ENCODE peak calls at places on chromosomes 12 and 14, in five cellular contexts. K, O, G, U and Z are unnamed samples.

GRCh38 chr14:61528591-61529021 is 166.7 kb upstream of the HIF1A start:
- DNase-seq in K (peak), O (no peak), G (no peak), U (no peak), Z (no peak)

GRCh38 chr12:23084236-23084995 is 459.4 kb downstream of the ETNK1 start:
- DNase-seq in K (peak), O (no peak), G (no peak), U (no peak), Z (peak)

GRCh38 chr12:1582709-1583050 is 11.7 kb downstream of the FBXL14 start:
- DNase-seq in K (no peak), O (no peak), G (no peak), U (no peak), Z (no peak)

GRCh38 chr12:70661762-70662161 is 24.5 kb upstream of the PTPRB start:
- DNase-seq in K (peak), O (no peak), G (no peak), U (no peak), Z (no peak)

GRCh38 chr14:38505221-38506095 is 249.6 kb upstream of the CLEC14A start:
- DNase-seq in K (no peak), O (no peak), G (no peak), U (no peak), Z (no peak)

GRCh38 chr14:66015046-66015780 is 471.0 kb upstream of the CCDC196 start:
- DNase-seq in K (no peak), O (peak), G (no peak), U (no peak), Z (no peak)

GRCh38 chr14:103185051-103186027 is 62.1 kb downstream of the TNFAIP2 start:
- DNase-seq in K (peak), O (no peak), G (no peak), U (no peak), Z (no peak)

GRCh38 chr14:98350213-98350612 is 921.8 kb downstream of the BCL11B start:
- DNase-seq in K (peak), O (no peak), G (no peak), U (no peak), Z (no peak)

GRCh38 chr12:806116-806805 is 53.9 kb downstream of the WNK1 start:
- DNase-seq in K (no peak), O (no peak), G (no peak), U (no peak), Z (no peak)

GRCh38 chr12:42660968-42661937 is 71.7 kb upstream of the PRICKLE1 start:
- DNase-seq in K (no peak), O (no peak), G (no peak), U (no peak), Z (no peak)

GRCh38 chr14:94646481-94646880 is 34.3 kb downstream of the SERPINA3 start:
- DNase-seq in K (no peak), O (no peak), G (no peak), U (no peak), Z (no peak)

GRCh38 chr14:52871606-52872005 is 79.2 kb downstream of the FERMT2 start:
- DNase-seq in K (peak), O (no peak), G (no peak), U (no peak), Z (peak)

GRCh38 chr12:124992874-124993567 is 424 bp upstream of the BRI3BP start:
- DNase-seq in K (peak), O (peak), G (peak), U (peak), Z (peak)

GRCh38 chr12:52321433-52321832 is 235 bp upstream of the KRT83 start:
- DNase-seq in K (no peak), O (no peak), G (no peak), U (no peak), Z (no peak)

GRCh38 chr12:68530965-68531364 is 79.7 kb upstream of the RAP1B start:
- DNase-seq in K (no peak), O (no peak), G (no peak), U (no peak), Z (no peak)

GRCh38 chr12:52543985-52544888 is 8.7 kb downstream of the KRT71 start:
- DNase-seq in K (no peak), O (no peak), G (no peak), U (no peak), Z (no peak)

GRCh38 chr14:69043007-69043444 is 63.9 kb upstream of the ACTN1 start:
- DNase-seq in K (no peak), O (no peak), G (peak), U (peak), Z (peak)

GRCh38 chr14:86057018-86057667 is 527.2 kb downstream of the FLRT2 start:
- DNase-seq in K (peak), O (peak), G (no peak), U (no peak), Z (peak)

GRCh38 chr12:53571295-53571694 is 54.9 kb downstream of the ATF7 start:
- DNase-seq in K (no peak), O (no peak), G (no peak), U (no peak), Z (no peak)

GRCh38 chr12:68815928-68816800 is 8.2 kb downstream of the MDM2 start:
- DNase-seq in K (no peak), O (no peak), G (no peak), U (no peak), Z (no peak)

GRCh38 chr12:47408171-47408871 is 297.5 kb downstream of the RPAP3 start:
- DNase-seq in K (peak), O (no peak), G (no peak), U (peak), Z (no peak)

GRCh38 chr14:75725481-75725880 is 64.4 kb downstream of the TTLL5 start:
- DNase-seq in K (no peak), O (no peak), G (no peak), U (no peak), Z (no peak)

GRCh38 chr14:77985235-77985634 is 184.9 kb upstream of the NRXN3 start:
- DNase-seq in K (no peak), O (no peak), G (no peak), U (no peak), Z (no peak)

GRCh38 chr12:91274886-91275285 is 92.3 kb upstream of the DCN start:
- DNase-seq in K (no peak), O (no peak), G (no peak), U (no peak), Z (no peak)

GRCh38 chr12:105076098-105076497 is 8.2 kb downstream of the ALDH1L2 start:
- DNase-seq in K (peak), O (no peak), G (no peak), U (no peak), Z (no peak)

GRCh38 chr12:130194154-130194553 is 31.9 kb downstream of the FZD10 start:
- DNase-seq in K (no peak), O (no peak), G (peak), U (no peak), Z (no peak)

GRCh38 chr12:50102648-50103309 is 1.0 kb upstream of the GPD1 start:
- DNase-seq in K (no peak), O (no peak), G (no peak), U (no peak), Z (no peak)

GRCh38 chr12:92845320-92845719 is 83.8 kb downstream of the EEA1 start:
- DNase-seq in K (no peak), O (no peak), G (no peak), U (no peak), Z (no peak)

GRCh38 chr14:100134591-100134990 is 24.9 kb downstream of the DEGS2 start:
- DNase-seq in K (no peak), O (no peak), G (peak), U (no peak), Z (no peak)

GRCh38 chr14:88352299-88353097 is 29.4 kb upstream of the KCNK10 start:
- DNase-seq in K (peak), O (no peak), G (no peak), U (no peak), Z (no peak)

GRCh38 chr14:41062826-41063225 is 543.9 kb upstream of the LRFN5 start:
- DNase-seq in K (peak), O (no peak), G (no peak), U (no peak), Z (no peak)

GRCh38 chr14:92553456-92553855 is 39.9 kb downstream of the RIN3 start:
- DNase-seq in K (no peak), O (no peak), G (no peak), U (no peak), Z (no peak)

GRCh38 chr12:38906482-38907170 is 1.2 kb upstream of the CPNE8 start:
- DNase-seq in K (peak), O (peak), G (peak), U (peak), Z (peak)

GRCh38 chr12:15693233-15693911 is 95.8 kb downstream of the EPS8 start:
- DNase-seq in K (no peak), O (no peak), G (no peak), U (no peak), Z (no peak)

GRCh38 chr12:111767362-111768158 is 827 bp downstream of the ALDH2 start:
- DNase-seq in K (peak), O (peak), G (no peak), U (no peak), Z (peak)

GRCh38 chr12:111764120-111764821 is 2.5 kb upstream of the ALDH2 start:
- DNase-seq in K (no peak), O (no peak), G (no peak), U (no peak), Z (no peak)

GRCh38 chr12:111769599-111769998 is 2.9 kb downstream of the ALDH2 start:
- DNase-seq in K (no peak), O (no peak), G (no peak), U (no peak), Z (no peak)

GRCh38 chr12:111768159-111768895 is 1.6 kb downstream of the ALDH2 start:
- DNase-seq in K (no peak), O (no peak), G (no peak), U (no peak), Z (no peak)

DNA sequence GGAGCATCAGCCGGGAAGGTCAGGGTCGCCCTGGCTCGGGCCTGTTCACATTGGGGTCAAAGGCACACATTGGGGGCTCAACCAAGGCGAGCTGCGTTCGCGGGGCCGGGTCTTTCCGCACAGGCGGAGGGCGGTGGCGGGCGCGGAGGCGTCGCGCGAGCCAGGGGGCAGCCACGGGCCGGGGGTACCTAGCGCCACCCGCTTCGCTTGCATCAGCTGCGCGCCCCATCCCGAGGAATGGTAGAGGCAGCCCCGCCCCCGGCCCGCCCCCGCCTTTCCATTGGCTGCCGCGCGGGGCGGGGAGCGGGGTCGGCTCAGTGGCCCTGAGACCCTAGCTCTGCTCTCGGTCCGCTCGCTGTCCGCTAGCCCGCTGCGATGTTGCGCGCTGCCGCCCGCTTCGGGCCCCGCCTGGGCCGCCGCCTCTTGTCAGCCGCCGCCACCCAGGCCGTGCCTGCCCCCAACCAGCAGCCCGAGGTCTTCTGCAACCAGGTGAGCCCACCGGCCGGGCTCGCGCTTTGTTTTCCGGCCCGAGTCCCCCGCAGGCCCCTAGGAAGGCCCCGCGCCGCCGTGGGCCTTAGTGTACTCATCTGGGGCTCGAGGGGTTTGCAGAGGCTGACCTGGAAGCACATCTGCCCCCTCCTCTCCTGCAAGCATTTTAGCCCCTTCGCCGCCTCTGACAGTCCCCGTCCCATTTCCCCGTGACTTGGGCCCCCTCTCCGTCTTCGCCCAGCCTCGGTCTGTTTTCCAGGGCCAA is at the start of gene ALDH2:
- DNase-seq in K (no peak), O (peak), G (peak), U (peak), Z (peak)
- TF ChIP-seq CTCF in K (peak), O (no peak), G (peak), U (no peak), Z (no peak)

DNA sequence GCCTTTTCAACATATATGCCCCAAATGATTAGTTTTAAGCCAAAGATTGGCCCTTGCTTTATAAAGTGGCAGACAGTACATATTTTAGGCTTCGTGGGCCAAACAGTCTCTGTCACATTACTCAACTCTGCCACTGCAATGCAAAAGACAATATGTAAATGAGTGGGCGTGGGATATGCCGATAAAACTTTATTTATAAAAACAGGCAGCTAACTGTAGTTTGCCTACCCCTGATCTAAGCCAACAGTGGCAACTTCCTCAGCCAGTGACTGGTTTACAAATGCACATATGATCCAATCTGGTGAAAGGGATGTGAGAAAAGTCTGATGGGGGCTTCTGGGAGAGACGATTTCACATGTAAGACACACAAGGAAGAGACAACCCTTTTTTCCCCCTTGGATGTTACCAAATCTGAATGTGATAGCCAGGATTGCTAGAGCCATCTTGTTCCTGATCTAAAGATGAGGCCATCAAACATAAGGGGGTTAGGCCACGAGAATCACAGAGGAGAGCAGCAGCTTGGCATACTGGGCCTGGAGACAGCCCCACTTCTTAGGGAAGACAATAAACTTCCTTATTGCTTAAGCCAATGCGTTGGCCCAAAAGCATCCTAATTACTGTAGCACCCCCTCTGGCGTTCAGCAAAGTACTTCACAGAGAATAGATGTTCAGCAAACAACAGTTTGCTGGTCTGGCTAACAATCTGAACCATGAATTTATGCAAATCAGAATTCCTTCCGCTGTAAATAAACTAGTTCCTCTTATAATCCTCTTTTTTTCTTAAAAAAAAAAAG is 75.2 kb upstream of the TMCC3 start:
- DNase-seq in K (peak), O (no peak), G (peak), U (no peak), Z (no peak)
- TF ChIP-seq CTCF in K (peak), O (peak), G (peak), U (no peak), Z (peak)

GRCh38 chr12:111150894-111151293 is 218.0 kb downstream of the PHETA1 start:
- DNase-seq in K (no peak), O (no peak), G (no peak), U (no peak), Z (no peak)

GRCh38 chr12:111151441-111151840 is 217.5 kb downstream of the PHETA1 start:
- DNase-seq in K (no peak), O (no peak), G (no peak), U (no peak), Z (no peak)

GRCh38 chr12:111150476-111150875 is 218.4 kb downstream of the PHETA1 start:
- DNase-seq in K (no peak), O (no peak), G (no peak), U (no peak), Z (no peak)

GRCh38 chr12:111148005-111148404 is 220.9 kb downstream of the PHETA1 start:
- DNase-seq in K (no peak), O (no peak), G (no peak), U (no peak), Z (no peak)

DNA sequence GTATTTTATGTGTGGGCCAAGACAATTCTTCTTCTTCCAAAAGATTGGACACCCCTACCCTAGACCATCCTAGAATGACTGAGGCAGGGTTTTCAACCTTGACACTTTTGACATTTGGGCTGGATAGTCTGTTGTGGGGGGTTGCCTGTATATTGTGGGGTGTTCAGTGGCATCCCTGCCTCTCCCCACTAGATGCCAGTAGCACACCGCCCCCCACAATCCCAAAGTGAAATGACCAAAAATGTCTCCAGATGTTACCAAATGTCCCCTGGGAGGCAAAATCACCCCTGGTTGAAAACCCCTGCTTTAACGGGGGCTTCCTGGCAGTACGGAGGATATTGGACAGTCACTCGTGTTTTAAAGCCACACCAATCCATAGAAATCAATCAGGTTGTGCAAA is 219.6 kb downstream of the PHETA1 start:
- DNase-seq in K (no peak), O (no peak), G (no peak), U (no peak), Z (no peak)
- TF ChIP-seq CTCF in K (no peak), O (no peak), G (no peak), U (no peak), Z (peak)

GRCh38 chr14:35384386-35385041 is 20.0 kb downstream of the NFKBIA start:
- DNase-seq in K (peak), O (no peak), G (no peak), U (no peak), Z (no peak)
- TF ChIP-seq CTCF in K (no peak), O (no peak), G (no peak), U (no peak), Z (no peak)

GRCh38 chr12:78002878-78003277 is 172.2 kb downstream of the NAV3 start:
- DNase-seq in K (no peak), O (no peak), G (no peak), U (no peak), Z (no peak)
- TF ChIP-seq CTCF in K (no peak), O (no peak), G (no peak), U (no peak), Z (no peak)

GRCh38 chr12:12537421-12537820 is 25.2 kb downstream of the DUSP16 start:
- DNase-seq in K (no peak), O (no peak), G (no peak), U (no peak), Z (no peak)
- TF ChIP-seq CTCF in K (no peak), O (no peak), G (no peak), U (no peak), Z (no peak)

GRCh38 chr12:57145460-57146059 is 1.9 kb downstream of the LRP1-AS start:
- DNase-seq in K (no peak), O (no peak), G (no peak), U (no peak), Z (no peak)
- TF ChIP-seq CTCF in K (no peak), O (no peak), G (no peak), U (no peak), Z (no peak)